ENCODE peak calls at places on chromosomes 12 and 14, in five cellular contexts. Q is frontal cortex, Y is nephron progenitor cell, O is GM13977, H is GM12878. D is an unnamed sample.
A peak's percentile ranks its signal among the peaks of the same experiment; 100 is the strongest.

GRCh38 chr12:107178776-107179175 is 85.4 kb upstream of the CRY1 start:
- DNase-seq in Q (no peak), Y (no peak), O (no peak), H (no peak), D (no peak)

GRCh38 chr12:7106082-7106481 is 2.9 kb downstream of the C1RL start:
- DNase-seq in Q (no peak), Y (no peak), O (no peak), H (no peak), D (no peak)

GRCh38 chr14:78173266-78174001 is 3.3 kb downstream of the NRXN3 start:
- DNase-seq in Q (no peak), Y (no peak), O (no peak), H (no peak), D (no peak)

GRCh38 chr12:96193725-96194571 is at the start of gene ELK3:
- DNase-seq in Q (peak; percentile 71), Y (peak; percentile 74), O (peak; percentile 78), H (no peak), D (peak; percentile 65)

GRCh38 chr14:23588884-23589598 is 10.5 kb upstream of the JPH4 start:
- DNase-seq in Q (peak; percentile 88), Y (peak; percentile 86), O (peak; percentile 89), H (peak; percentile 56), D (peak; percentile 87)

GRCh38 chr14:70358631-70359030 is 852 bp downstream of the COX16 start:
- DNase-seq in Q (no peak), Y (no peak), O (no peak), H (no peak), D (no peak)

GRCh38 chr12:92615703-92616102 is 87.1 kb upstream of the PLEKHG7 start:
- DNase-seq in Q (no peak), Y (no peak), O (no peak), H (no peak), D (no peak)

GRCh38 chr14:105496831-105497591 is 6.0 kb downstream of the TEDC1 start:
- DNase-seq in Q (no peak), Y (no peak), O (no peak), H (no peak), D (no peak)

GRCh38 chr14:55457496-55457895 is 17.1 kb upstream of the TBPL2 start:
- DNase-seq in Q (no peak), Y (no peak), O (no peak), H (no peak), D (no peak)

GRCh38 chr12:67047634-67048033 is 221.5 kb upstream of the CAND1 start:
- DNase-seq in Q (no peak), Y (no peak), O (no peak), H (no peak), D (no peak)

GRCh38 chr12:62697893-62698292 is 231.3 kb downstream of the MON2 start:
- DNase-seq in Q (no peak), Y (no peak), O (no peak), H (no peak), D (no peak)

GRCh38 chr12:6852651-6853354 is 853 bp downstream of the USP5 start:
- DNase-seq in Q (peak; percentile 60), Y (peak; percentile 31), O (no peak), H (no peak), D (no peak)

GRCh38 chr14:44732144-44732543 is 225.1 kb upstream of the FSCB start:
- DNase-seq in Q (no peak), Y (no peak), O (no peak), H (no peak), D (no peak)

GRCh38 chr12:24898606-24899005 is 50.3 kb downstream of the BCAT1 start:
- DNase-seq in Q (no peak), Y (no peak), O (no peak), H (no peak), D (no peak)

GRCh38 chr12:19181666-19182426 is 52.3 kb downstream of the PLEKHA5 start:
- DNase-seq in Q (no peak), Y (no peak), O (no peak), H (no peak), D (no peak)

GRCh38 chr12:22415342-22416309 is 81.1 kb upstream of the ST8SIA1 start:
- DNase-seq in Q (no peak), Y (no peak), O (no peak), H (no peak), D (no peak)

GRCh38 chr12:52837781-52838736 is 3.9 kb upstream of the KRT79 start:
- DNase-seq in Q (no peak), Y (no peak), O (no peak), H (no peak), D (no peak)

GRCh38 chr12:64990991-64991570 is 130.0 kb downstream of the WIF1 start:
- DNase-seq in Q (no peak), Y (no peak), O (no peak), H (no peak), D (no peak)

GRCh38 chr14:86153480-86153879 is 623.5 kb downstream of the FLRT2 start:
- DNase-seq in Q (no peak), Y (no peak), O (no peak), H (no peak), D (no peak)

GRCh38 chr14:59123975-59124374 is 64.5 kb upstream of the DAAM1 start:
- DNase-seq in Q (peak; percentile 12), Y (no peak), O (no peak), H (no peak), D (no peak)

GRCh38 chr12:55929306-55929791 is 1.6 kb upstream of the DGKA start:
- DNase-seq in Q (no peak), Y (no peak), O (peak; percentile 87), H (peak; percentile 70), D (no peak)

GRCh38 chr14:83827383-83827782 is 1702.6 kb upstream of the FLRT2 start:
- DNase-seq in Q (no peak), Y (no peak), O (no peak), H (no peak), D (no peak)

GRCh38 chr14:21543426-21544350 is 17.5 kb upstream of the SALL2 start:
- DNase-seq in Q (no peak), Y (no peak), O (no peak), H (no peak), D (no peak)

GRCh38 chr12:56098592-56098991 is 5.8 kb upstream of the PA2G4 start:
- DNase-seq in Q (no peak), Y (no peak), O (no peak), H (no peak), D (no peak)

GRCh38 chr14:48490756-48491155 is 815.4 kb upstream of the MDGA2 start:
- DNase-seq in Q (no peak), Y (no peak), O (no peak), H (no peak), D (no peak)

GRCh38 chr12:7017870-7018349 is 366 bp downstream of the LPCAT3 start:
- DNase-seq in Q (peak; percentile 27), Y (peak; percentile 77), O (no peak), H (no peak), D (peak; percentile 64)

D was measured in HEK293T.